ENCODE peak calls at places on chromosomes 7 and 10, in nine cellular contexts. One of them, this sample, is unnamed.
A peak's percentile ranks its signal among the peaks of the same experiment; 100 is the strongest.

GRCh38 chr7:31633894-31634494 is 53.0 kb upstream of the PPP1R17 start:
- DNase-seq in activated CD4-positive, CD25-positive, alpha-beta regulatory T cell treated with anti-CD3 and anti-CD28 coated beads, Interleukin-2, amount 50 U/mL, for 72 hours: no peak
- DNase-seq in cardiac fibroblast: peak; percentile 63
- DNase-seq in EH: peak; percentile 62
- DNase-seq in HS-27A: no peak
- DNase-seq in MV-4-11: peak; percentile 21
- DNase-seq in OCI-LY7: peak; percentile 20
- DNase-seq in memory B cell: no peak
- DNase-seq in upper lobe of right lung: no peak
- DNase-seq in this sample: peak; percentile 4

GRCh38 chr10:122139226-122139625 is 131.9 kb upstream of the BTBD16 start:
- DNase-seq in activated CD4-positive, CD25-positive, alpha-beta regulatory T cell treated with anti-CD3 and anti-CD28 coated beads, Interleukin-2, amount 50 U/mL, for 72 hours: no peak
- DNase-seq in cardiac fibroblast: no peak
- DNase-seq in EH: no peak
- DNase-seq in MV-4-11: no peak
- DNase-seq in HS-27A: no peak
- DNase-seq in memory B cell: no peak
- DNase-seq in OCI-LY7: no peak
- DNase-seq in upper lobe of right lung: no peak
- DNase-seq in this sample: no peak

GRCh38 chr7:76074306-76074971 is 26.5 kb downstream of the MDH2 start:
- DNase-seq in OCI-LY7: no peak
- DNase-seq in MV-4-11: no peak
- DNase-seq in upper lobe of right lung: no peak
- DNase-seq in HS-27A: no peak
- DNase-seq in memory B cell: no peak
- DNase-seq in EH: no peak
- DNase-seq in cardiac fibroblast: no peak
- DNase-seq in activated CD4-positive, CD25-positive, alpha-beta regulatory T cell treated with anti-CD3 and anti-CD28 coated beads, Interleukin-2, amount 50 U/mL, for 72 hours: no peak
- DNase-seq in this sample: no peak

GRCh38 chr7:29391262-29391661 is 172.4 kb upstream of the PRR15 start:
- DNase-seq in cardiac fibroblast: no peak
- DNase-seq in MV-4-11: no peak
- DNase-seq in activated CD4-positive, CD25-positive, alpha-beta regulatory T cell treated with anti-CD3 and anti-CD28 coated beads, Interleukin-2, amount 50 U/mL, for 72 hours: no peak
- DNase-seq in upper lobe of right lung: no peak
- DNase-seq in HS-27A: no peak
- DNase-seq in memory B cell: no peak
- DNase-seq in EH: no peak
- DNase-seq in OCI-LY7: no peak
- DNase-seq in this sample: no peak

GRCh38 chr7:21960922-21961321 is 15.2 kb upstream of the CDCA7L start:
- DNase-seq in upper lobe of right lung: no peak
- DNase-seq in HS-27A: peak; percentile 58
- DNase-seq in cardiac fibroblast: peak; percentile 68
- DNase-seq in MV-4-11: no peak
- DNase-seq in memory B cell: no peak
- DNase-seq in EH: peak; percentile 87
- DNase-seq in OCI-LY7: no peak
- DNase-seq in activated CD4-positive, CD25-positive, alpha-beta regulatory T cell treated with anti-CD3 and anti-CD28 coated beads, Interleukin-2, amount 50 U/mL, for 72 hours: no peak
- DNase-seq in this sample: no peak

GRCh38 chr7:107939472-107940145 is 48.6 kb downstream of the DLD start:
- DNase-seq in activated CD4-positive, CD25-positive, alpha-beta regulatory T cell treated with anti-CD3 and anti-CD28 coated beads, Interleukin-2, amount 50 U/mL, for 72 hours: no peak
- DNase-seq in HS-27A: no peak
- DNase-seq in MV-4-11: no peak
- DNase-seq in OCI-LY7: no peak
- DNase-seq in memory B cell: no peak
- DNase-seq in cardiac fibroblast: peak; percentile 90
- DNase-seq in upper lobe of right lung: no peak
- DNase-seq in EH: peak; percentile 97
- DNase-seq in this sample: no peak

GRCh38 chr7:13641699-13642098 is 347.8 kb downstream of the ETV1 start:
- DNase-seq in EH: no peak
- DNase-seq in memory B cell: no peak
- DNase-seq in MV-4-11: no peak
- DNase-seq in upper lobe of right lung: no peak
- DNase-seq in activated CD4-positive, CD25-positive, alpha-beta regulatory T cell treated with anti-CD3 and anti-CD28 coated beads, Interleukin-2, amount 50 U/mL, for 72 hours: no peak
- DNase-seq in HS-27A: no peak
- DNase-seq in OCI-LY7: no peak
- DNase-seq in cardiac fibroblast: peak; percentile 48
- DNase-seq in this sample: no peak

GRCh38 chr10:108358912-108359311 is 1194.4 kb upstream of the SORCS1 start:
- DNase-seq in cardiac fibroblast: peak; percentile 70
- DNase-seq in activated CD4-positive, CD25-positive, alpha-beta regulatory T cell treated with anti-CD3 and anti-CD28 coated beads, Interleukin-2, amount 50 U/mL, for 72 hours: no peak
- DNase-seq in OCI-LY7: no peak
- DNase-seq in upper lobe of right lung: no peak
- DNase-seq in memory B cell: no peak
- DNase-seq in HS-27A: no peak
- DNase-seq in MV-4-11: peak; percentile 37
- DNase-seq in EH: peak; percentile 79
- DNase-seq in this sample: no peak

GRCh38 chr7:87091487-87092066 is 32.1 kb upstream of the ELAPOR2 start:
- DNase-seq in EH: no peak
- DNase-seq in activated CD4-positive, CD25-positive, alpha-beta regulatory T cell treated with anti-CD3 and anti-CD28 coated beads, Interleukin-2, amount 50 U/mL, for 72 hours: no peak
- DNase-seq in cardiac fibroblast: no peak
- DNase-seq in MV-4-11: no peak
- DNase-seq in upper lobe of right lung: no peak
- DNase-seq in memory B cell: no peak
- DNase-seq in HS-27A: no peak
- DNase-seq in OCI-LY7: no peak
- DNase-seq in this sample: no peak

This sample was measured in C1 segment of cervical spinal cord.